ENCODE peak calls at places on chromosomes 13 and 19, in four cellular contexts. M, G, W and V are unnamed samples.

GRCh38 chr13:46866150-46866549 is 30.7 kb downstream of the HTR2A start:
- DNase-seq in M (peak; percentile 48), G (peak; percentile 64), W (peak; percentile 15), V (peak; percentile 2)

GRCh38 chr19:2443785-2444182 is 13.0 kb downstream of the LMNB2 start:
- DNase-seq in M (no peak), G (no peak), W (no peak), V (no peak)

GRCh38 chr19:56350416-56351045 is 35.9 kb upstream of the ZSCAN5A start:
- DNase-seq in M (peak; percentile 66), G (peak; percentile 71), W (peak; percentile 84), V (no peak)

GRCh38 chr19:38395381-38396127 is 7.1 kb downstream of the SPRED3 start:
- DNase-seq in M (no peak), G (no peak), W (peak; percentile 40), V (no peak)

GRCh38 chr19:15992014-15992413 is 43.2 kb downstream of the OR10H4 start:
- DNase-seq in M (no peak), G (no peak), W (no peak), V (no peak)

GRCh38 chr19:6056801-6057650 is 53.3 kb downstream of the RFX2 start:
- DNase-seq in M (peak; percentile 84), G (peak; percentile 98), W (peak; percentile 68), V (peak; percentile 91)

GRCh38 chr13:94174009-94174408 is 305.5 kb downstream of the DCT start:
- DNase-seq in M (no peak), G (no peak), W (no peak), V (no peak)

GRCh38 chr19:1416014-1416841 is 8.8 kb downstream of the DAZAP1 start:
- DNase-seq in M (no peak), G (peak; percentile 75), W (no peak), V (no peak)

GRCh38 chr19:42038675-42039074 is 31.3 kb downstream of the GRIK5 start:
- DNase-seq in M (no peak), G (no peak), W (no peak), V (no peak)

GRCh38 chr13:24605923-24606372 is 74.3 kb upstream of the ATP12A start:
- DNase-seq in M (peak; percentile 64), G (peak; percentile 58), W (peak; percentile 56), V (no peak)

GRCh38 chr19:43425567-43426392 is 11.1 kb downstream of the TEX101 start:
- DNase-seq in M (peak; percentile 49), G (peak; percentile 64), W (peak; percentile 65), V (no peak)

GRCh38 chr13:58452123-58452623 is 820.6 kb downstream of the PCDH17 start:
- DNase-seq in M (no peak), G (no peak), W (peak; percentile 41), V (no peak)

GRCh38 chr19:48218964-48219363 is 36.7 kb downstream of the CARD8 start:
- DNase-seq in M (peak; percentile 21), G (no peak), W (no peak), V (no peak)

GRCh38 chr19:2641332-2641698 is 61.2 kb downstream of the GNG7 start:
- DNase-seq in M (no peak), G (no peak), W (no peak), V (no peak)

GRCh38 chr19:41327499-41328156 is 17.7 kb downstream of the CCDC97 start:
- DNase-seq in M (peak; percentile 81), G (peak; percentile 53), W (peak; percentile 67), V (peak; percentile 61)

GRCh38 chr13:107216046-107216715 is 648.2 kb upstream of the ARGLU1 start:
- DNase-seq in M (no peak), G (no peak), W (peak; percentile 17), V (no peak)

GRCh38 chr13:103883152-103883551 is 816.9 kb upstream of the SLC10A2 start:
- DNase-seq in M (peak; percentile 97), G (peak; percentile 92), W (peak; percentile 84), V (no peak)

GRCh38 chr13:40379186-40379585 is 287.3 kb downstream of the FOXO1 start:
- DNase-seq in M (no peak), G (no peak), W (no peak), V (no peak)

GRCh38 chr19:33818426-33818825 is 21.8 kb downstream of the KCTD15 start:
- DNase-seq in M (no peak), G (no peak), W (no peak), V (no peak)

GRCh38 chr19:49689133-49690072 is at the start of gene ADM5:
- DNase-seq in M (peak; percentile 83), G (peak; percentile 51), W (peak; percentile 85), V (no peak)

GRCh38 chr13:33328691-33329090 is 43.1 kb upstream of the STARD13 start:
- DNase-seq in M (no peak), G (no peak), W (no peak), V (no peak)

GRCh38 chr13:62431852-62432251 is 1016.2 kb upstream of the PCDH20 start:
- DNase-seq in M (no peak), G (no peak), W (no peak), V (no peak)

GRCh38 chr19:10431254-10431942 is 11.1 kb downstream of the PDE4A start:
- DNase-seq in M (peak; percentile 37), G (peak; percentile 47), W (peak; percentile 49), V (no peak)

GRCh38 chr19:29685326-29685725 is 20.1 kb downstream of the PLEKHF1 start:
- DNase-seq in M (peak; percentile 69), G (peak; percentile 78), W (no peak), V (no peak)

GRCh38 chr13:44174769-44175425 is 198.7 kb upstream of the SERP2 start:
- DNase-seq in M (no peak), G (peak; percentile 74), W (no peak), V (no peak)

GRCh38 chr19:38649305-38650179 is 2.1 kb downstream of the ACTN4 start:
- DNase-seq in M (peak; percentile 80), G (peak; percentile 49), W (peak; percentile 49), V (no peak)

GRCh38 chr19:31355330-31356289 is 6.4 kb upstream of the TSHZ3 start:
- DNase-seq in M (no peak), G (no peak), W (peak; percentile 95), V (no peak)

GRCh38 chr13:46278474-46278873 is 66.7 kb downstream of the LRRC63 start:
- DNase-seq in M (no peak), G (no peak), W (peak; percentile 56), V (no peak)

GRCh38 chr19:16660763-16661479 is at the start of gene TMEM38A:
- DNase-seq in M (peak; percentile 45), G (peak; percentile 54), W (peak; percentile 54), V (no peak)

GRCh38 chr13:102400619-102401125 is 1.2 kb downstream of the FGF14 start:
- DNase-seq in M (no peak), G (peak; percentile 53), W (peak; percentile 45), V (no peak)

GRCh38 chr19:38071647-38072046 is 152.4 kb downstream of the DPF1 start:
- DNase-seq in M (no peak), G (no peak), W (no peak), V (no peak)

GRCh38 chr19:51824603-51825002 is 29.6 kb downstream of the FPR3 start:
- DNase-seq in M (no peak), G (no peak), W (no peak), V (no peak)

GRCh38 chr19:34991542-34992333 is 8.4 kb upstream of the GRAMD1A start:
- DNase-seq in M (no peak), G (no peak), W (no peak), V (no peak)

GRCh38 chr13:48123827-48124226 is 28.9 kb upstream of the MED4 start:
- DNase-seq in M (no peak), G (no peak), W (no peak), V (no peak)

GRCh38 chr13:21595546-21595822 is 8.5 kb downstream of the MICU2 start:
- DNase-seq in M (no peak), G (no peak), W (no peak), V (no peak)

GRCh38 chr13:21590231-21590630 is 13.7 kb downstream of the MICU2 start:
- DNase-seq in M (no peak), G (no peak), W (no peak), V (no peak)

GRCh38 chr13:21596722-21597121 is 7.2 kb downstream of the MICU2 start:
- DNase-seq in M (no peak), G (no peak), W (no peak), V (no peak)

DNA sequence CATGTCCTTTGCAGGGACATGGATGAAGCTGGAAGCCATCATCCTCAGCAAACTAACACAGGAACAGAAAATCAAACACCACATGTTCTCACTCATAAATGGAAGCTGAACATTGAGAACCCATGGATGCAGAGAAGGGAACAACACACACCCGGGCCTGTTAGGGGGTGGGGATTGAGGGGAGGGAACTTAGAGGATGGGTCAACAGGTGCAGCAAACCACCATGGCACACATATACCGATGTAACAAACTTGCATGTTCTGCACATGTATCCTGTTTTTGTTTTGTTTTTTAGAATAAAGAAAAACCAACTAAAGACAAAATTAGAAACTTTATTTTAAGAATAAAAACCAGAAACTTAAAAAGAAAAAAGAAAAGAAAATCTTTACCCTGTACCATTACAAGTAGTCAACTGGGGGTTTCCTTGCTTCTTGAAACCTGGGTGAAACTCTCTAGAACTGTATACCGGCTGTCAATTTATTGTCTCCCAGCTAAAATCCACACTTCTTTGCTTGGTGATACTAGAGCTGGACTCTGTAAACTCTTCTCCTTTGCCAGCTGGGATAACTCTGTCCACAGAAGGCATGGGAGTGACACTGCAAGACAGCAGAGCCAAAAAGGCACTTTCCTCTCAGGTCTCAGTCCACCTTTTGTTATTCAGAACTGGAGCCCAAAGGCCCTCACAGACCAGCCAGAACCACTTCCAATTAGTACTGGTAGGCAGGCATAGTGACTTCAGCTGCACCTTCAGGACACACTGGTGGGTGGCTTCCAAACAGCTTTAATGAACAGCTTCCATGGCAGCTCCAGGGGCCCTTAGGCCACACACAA is 9.0 kb downstream of the MICU2 start:
- DNase-seq in M (no peak), G (no peak), W (no peak), V (no peak)
- H3K4me3 ChIP-seq in M (no peak overlapping the region), G (no peak overlapping the region), W (no peak overlapping the region), V (no peak overlapping the region)

GRCh38 chr19:19405919-19406877 is 723 bp downstream of the GATAD2A start:
- DNase-seq in M (peak; percentile 54), G (peak; percentile 70), W (peak; percentile 83), V (no peak)
- H4K20me1 ChIP-seq in M (peaks cover 46% of the 10 kb centered on the region), G (peaks cover 15% of the 10 kb centered on the region), W (peaks cover 45% of the 10 kb centered on the region), V (peaks cover 25% of the 10 kb centered on the region)

GRCh38 chr19:13073263-13073662 is 29.4 kb downstream of the LYL1 start:
- DNase-seq in M (no peak), G (no peak), W (no peak), V (no peak)
- H3K79me2 ChIP-seq in M (no peaks in the 10 kb centered on the region), G (peaks cover 97% of the 10 kb centered on the region), W (no peaks in the 10 kb centered on the region), V (peaks cover 3% of the 10 kb centered on the region)

GRCh38 chr19:8610928-8611284 is 391 bp upstream of the ADAMTS10 start:
- DNase-seq in M (no peak), G (no peak), W (peak; percentile 83), V (no peak)
- H3K4me3 ChIP-seq in M (no peak overlapping the region), G (peak overlapping the region; percentile 76), W (peak overlapping the region; percentile 87), V (no peak overlapping the region)

DNA sequence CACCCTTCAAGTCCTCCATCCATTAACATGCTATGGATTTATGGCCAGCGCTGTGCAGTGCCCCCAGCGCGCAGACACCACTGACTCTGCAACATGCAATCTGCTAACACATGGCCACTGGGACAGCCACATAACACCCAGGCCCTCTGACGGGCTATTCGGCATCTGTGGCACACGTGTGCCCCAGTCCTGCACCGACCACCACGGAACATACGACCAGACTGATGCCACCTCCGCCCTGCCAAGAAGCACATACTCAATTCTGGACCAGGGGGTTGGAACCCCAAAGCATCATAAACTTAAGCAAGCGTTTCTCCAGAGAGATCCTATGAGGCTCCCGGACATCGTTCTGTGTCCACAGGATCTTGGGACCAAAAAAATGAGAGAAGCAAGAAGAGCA is 9.8 kb downstream of the STK24 start:
- DNase-seq in M (no peak), G (no peak), W (no peak), V (no peak)
- H4K20me1 ChIP-seq in M (peaks cover 52% of the 10 kb centered on the region), G (peaks cover 14% of the 10 kb centered on the region), W (peaks cover 78% of the 10 kb centered on the region), V (peaks cover 48% of the 10 kb centered on the region)